ENCODE peak calls at places on chromosomes 6 and 20, in seven cellular contexts. V is CD8-positive, alpha-beta T cell; G is activated CD8-positive, alpha-beta T cell treated with anti-CD3 and anti-CD28 coated beads for 36 hours; H is effector CD4-positive, alpha-beta T cell; P is BJ; K is HEK293T; T is PC-9. M is an unnamed sample.

GRCh38 chr6:159101656-159102055 is 56.9 kb upstream of the TAGAP start:
- DNase-seq in G (no peak), P (no peak), V (no peak), H (no peak), K (no peak), T (no peak), M (no peak)

GRCh38 chr6:25404693-25405169 is 125.6 kb downstream of the CARMIL1 start:
- DNase-seq in P (no peak), V (peak), G (peak), H (peak), K (no peak), T (no peak), M (no peak)

GRCh38 chr6:4371207-4371921 is 236.0 kb upstream of the ECI2 start:
- DNase-seq in G (no peak), K (no peak), T (no peak), H (no peak), P (peak), V (no peak), M (no peak)

GRCh38 chr6:135537782-135538301 is 40.3 kb upstream of the AHI1 start:
- DNase-seq in P (peak), G (peak), H (no peak), T (peak), V (no peak), K (no peak), M (peak)

GRCh38 chr6:137727206-137727605 is 139.9 kb upstream of the TNFAIP3 start:
- DNase-seq in V (no peak), H (no peak), G (no peak), P (no peak), T (no peak), K (no peak), M (no peak)

GRCh38 chr6:129583864-129584263 is 126.1 kb downstream of the ARHGAP18 start:
- DNase-seq in K (no peak), T (no peak), V (no peak), P (no peak), G (no peak), H (no peak), M (no peak)

GRCh38 chr20:44993343-44993742 is 27.0 kb downstream of the STK4 start:
- DNase-seq in K (no peak), P (no peak), G (no peak), H (no peak), T (no peak), V (no peak), M (no peak)

GRCh38 chr6:134373282-134373922 is 55.5 kb upstream of the SGK1 start:
- DNase-seq in P (peak), G (peak), V (no peak), H (no peak), T (no peak), K (no peak), M (no peak)

GRCh38 chr6:8170245-8170644 is 67.9 kb upstream of the EEF1E1 start:
- DNase-seq in G (no peak), T (no peak), V (no peak), K (peak), P (no peak), H (no peak), M (no peak)

GRCh38 chr6:75130784-75131183 is 75.1 kb downstream of the COL12A1 start:
- DNase-seq in T (no peak), H (no peak), V (no peak), P (no peak), K (no peak), G (no peak), M (no peak)

GRCh38 chr20:62989201-62989601 is 17.6 kb downstream of the BHLHE23 start:
- DNase-seq in G (peak), H (no peak), P (no peak), T (no peak), V (no peak), K (no peak), M (no peak)

GRCh38 chr6:148629197-148629909 is 117.5 kb upstream of the UST start:
- DNase-seq in G (no peak), K (no peak), H (no peak), P (no peak), T (no peak), V (no peak), M (no peak)

GRCh38 chr6:75922226-75922625 is 150.2 kb downstream of the IMPG1 start:
- DNase-seq in T (no peak), V (no peak), P (no peak), K (no peak), G (no peak), H (no peak), M (no peak)

GRCh38 chr6:169046483-169047192 is 207.0 kb downstream of the THBS2 start:
- DNase-seq in K (no peak), G (no peak), T (no peak), P (no peak), V (no peak), H (no peak), M (no peak)

GRCh38 chr6:143098054-143098673 is 37.5 kb downstream of the AIG1 start:
- DNase-seq in V (no peak), G (no peak), K (no peak), P (no peak), H (no peak), T (no peak), M (no peak)

GRCh38 chr6:89375427-89375868 is 22.9 kb upstream of the UBE2J1 start:
- DNase-seq in H (peak), T (peak), G (peak), K (peak), V (peak), P (no peak), M (no peak)

GRCh38 chr6:116764961-116765841 is at the start of gene FAM162B:
- DNase-seq in G (peak), P (no peak), H (no peak), V (no peak), K (no peak), T (no peak), M (no peak)

GRCh38 chr6:142387997-142388815 is 86.4 kb downstream of the ADGRG6 start:
- DNase-seq in P (no peak), G (no peak), K (peak), H (no peak), V (no peak), T (no peak), M (no peak)

GRCh38 chr20:47673671-47673955 is 111.7 kb downstream of the SULF2 start:
- DNase-seq in K (no peak), G (no peak), V (no peak), T (no peak), P (no peak), H (no peak), M (no peak)

GRCh38 chr6:37239950-37240713 is 17.4 kb upstream of the TBC1D22B start:
- DNase-seq in H (peak), K (peak), V (peak), T (peak), P (peak), G (peak), M (peak)

GRCh38 chr20:19056909-19057308 is 155.5 kb upstream of the SLC24A3 start:
- DNase-seq in P (no peak), T (no peak), K (no peak), H (no peak), G (peak), V (no peak), M (no peak)

GRCh38 chr6:111781055-111781708 is 92.1 kb downstream of the FYN start:
- DNase-seq in G (no peak), H (no peak), V (no peak), P (no peak), T (no peak), K (no peak), M (no peak)

GRCh38 chr20:50389808-50390684 is 120.1 kb upstream of the PTPN1 start:
- DNase-seq in G (no peak), K (no peak), V (no peak), P (no peak), T (no peak), H (no peak), M (no peak)

M was measured in keratinocyte.